ENCODE peak calls at places on chromosomes 5 and 9, in ten cellular contexts. One of them, this sample, is unnamed. For H3K27me3, the result is how much of the 10 kb centered on the place peaks cover.

GRCh38 chr5:169307648-169308047 is 6.7 kb upstream of the SLIT3 start:
- DNase-seq in heart left ventricle: no peak
- DNase-seq in psoas muscle: no peak
- DNase-seq in BE2C: no peak
- DNase-seq in heart right ventricle: no peak
- DNase-seq in right atrium auricular region: no peak
- DNase-seq in bronchial epithelial cell: peak
- DNase-seq in brain microvascular endothelial cell: no peak
- DNase-seq in IMR-90: no peak
- DNase-seq in Panc1: no peak
- DNase-seq in this sample: no peak

GRCh38 chr9:136808075-136808780 is 480 bp downstream of the RABL6 start:
- DNase-seq in heart left ventricle: peak
- DNase-seq in right atrium auricular region: no peak
- DNase-seq in BE2C: peak
- DNase-seq in psoas muscle: peak
- DNase-seq in heart right ventricle: no peak
- DNase-seq in brain microvascular endothelial cell: no peak
- DNase-seq in Panc1: no peak
- DNase-seq in IMR-90: no peak
- DNase-seq in bronchial epithelial cell: no peak
- DNase-seq in this sample: no peak

GRCh38 chr9:110148384-110148783 is 59.6 kb downstream of the C9orf152 start:
- DNase-seq in BE2C: no peak
- DNase-seq in right atrium auricular region: no peak
- DNase-seq in psoas muscle: no peak
- DNase-seq in IMR-90: peak
- DNase-seq in bronchial epithelial cell: no peak
- DNase-seq in heart left ventricle: no peak
- DNase-seq in brain microvascular endothelial cell: no peak
- DNase-seq in Panc1: no peak
- DNase-seq in heart right ventricle: no peak
- DNase-seq in this sample: no peak

GRCh38 chr5:137072376-137073174 is 426.6 kb downstream of the SPOCK1 start:
- DNase-seq in Panc1: no peak
- DNase-seq in brain microvascular endothelial cell: no peak
- DNase-seq in right atrium auricular region: peak
- DNase-seq in IMR-90: no peak
- DNase-seq in heart left ventricle: no peak
- DNase-seq in psoas muscle: no peak
- DNase-seq in BE2C: no peak
- DNase-seq in heart right ventricle: no peak
- DNase-seq in bronchial epithelial cell: peak
- DNase-seq in this sample: no peak

GRCh38 chr9:105912868-105913516 is 218.7 kb downstream of the TMEM38B start:
- DNase-seq in right atrium auricular region: no peak
- DNase-seq in IMR-90: no peak
- DNase-seq in brain microvascular endothelial cell: no peak
- DNase-seq in psoas muscle: peak
- DNase-seq in bronchial epithelial cell: peak
- DNase-seq in BE2C: no peak
- DNase-seq in heart left ventricle: no peak
- DNase-seq in Panc1: peak
- DNase-seq in heart right ventricle: no peak
- DNase-seq in this sample: no peak

GRCh38 chr5:83636141-83636540 is 84.5 kb downstream of the HAPLN1 start:
- DNase-seq in right atrium auricular region: no peak
- DNase-seq in IMR-90: peak
- DNase-seq in Panc1: no peak
- DNase-seq in bronchial epithelial cell: no peak
- DNase-seq in heart right ventricle: no peak
- DNase-seq in BE2C: no peak
- DNase-seq in psoas muscle: no peak
- DNase-seq in heart left ventricle: no peak
- DNase-seq in brain microvascular endothelial cell: peak
- DNase-seq in this sample: no peak

GRCh38 chr5:134477462-134478245 is 47.8 kb upstream of the JADE2 start:
- DNase-seq in brain microvascular endothelial cell: peak
- DNase-seq in BE2C: no peak
- DNase-seq in psoas muscle: no peak
- DNase-seq in IMR-90: no peak
- DNase-seq in right atrium auricular region: no peak
- DNase-seq in heart right ventricle: no peak
- DNase-seq in Panc1: no peak
- DNase-seq in heart left ventricle: no peak
- DNase-seq in bronchial epithelial cell: no peak
- DNase-seq in this sample: no peak

GRCh38 chr5:124806026-124806856 is 59.8 kb upstream of the ZNF608 start:
- DNase-seq in brain microvascular endothelial cell: peak
- DNase-seq in bronchial epithelial cell: peak
- DNase-seq in heart right ventricle: peak
- DNase-seq in right atrium auricular region: peak
- DNase-seq in psoas muscle: peak
- DNase-seq in BE2C: peak
- DNase-seq in IMR-90: peak
- DNase-seq in heart left ventricle: peak
- DNase-seq in Panc1: no peak
- DNase-seq in this sample: no peak

GRCh38 chr5:74993743-74994142 is 58.6 kb downstream of the GCNT4 start:
- DNase-seq in bronchial epithelial cell: no peak
- DNase-seq in heart right ventricle: no peak
- DNase-seq in Panc1: no peak
- DNase-seq in brain microvascular endothelial cell: no peak
- DNase-seq in right atrium auricular region: no peak
- DNase-seq in psoas muscle: no peak
- DNase-seq in IMR-90: peak
- DNase-seq in heart left ventricle: no peak
- DNase-seq in BE2C: no peak
- DNase-seq in this sample: no peak

GRCh38 chr5:90406466-90406865 is 3.1 kb downstream of the CETN3 start:
- DNase-seq in right atrium auricular region: no peak
- DNase-seq in Panc1: no peak
- DNase-seq in IMR-90: peak
- DNase-seq in heart left ventricle: no peak
- DNase-seq in bronchial epithelial cell: peak
- DNase-seq in BE2C: no peak
- DNase-seq in brain microvascular endothelial cell: no peak
- DNase-seq in heart right ventricle: no peak
- DNase-seq in psoas muscle: no peak
- DNase-seq in this sample: no peak

GRCh38 chr5:112240011-112240410 is 179.1 kb downstream of the EPB41L4A start:
- DNase-seq in brain microvascular endothelial cell: no peak
- DNase-seq in psoas muscle: no peak
- DNase-seq in bronchial epithelial cell: no peak
- DNase-seq in IMR-90: peak
- DNase-seq in BE2C: no peak
- DNase-seq in heart left ventricle: no peak
- DNase-seq in right atrium auricular region: no peak
- DNase-seq in heart right ventricle: no peak
- DNase-seq in Panc1: no peak
- DNase-seq in this sample: no peak

GRCh38 chr5:14212838-14213237 is 69.7 kb downstream of the TRIO start:
- DNase-seq in IMR-90: no peak
- DNase-seq in right atrium auricular region: no peak
- DNase-seq in heart left ventricle: no peak
- DNase-seq in heart right ventricle: no peak
- DNase-seq in brain microvascular endothelial cell: no peak
- DNase-seq in bronchial epithelial cell: no peak
- DNase-seq in BE2C: no peak
- DNase-seq in Panc1: no peak
- DNase-seq in psoas muscle: no peak
- DNase-seq in this sample: no peak
- TF ChIP-seq CTCF in IMR-90: no peak
- TF ChIP-seq CTCF in right atrium auricular region: no peak
- TF ChIP-seq CTCF in heart left ventricle: no peak
- TF ChIP-seq CTCF in heart right ventricle: no peak
- TF ChIP-seq CTCF in brain microvascular endothelial cell: no peak
- TF ChIP-seq CTCF in bronchial epithelial cell: no peak
- TF ChIP-seq CTCF in BE2C: no peak
- TF ChIP-seq CTCF in Panc1: no peak
- TF ChIP-seq CTCF in psoas muscle: no peak
- TF ChIP-seq CTCF in this sample: no peak

GRCh38 chr5:149143470-149143869 is 2.2 kb downstream of the ABLIM3 start:
- DNase-seq in IMR-90: peak
- DNase-seq in heart left ventricle: no peak
- DNase-seq in right atrium auricular region: no peak
- DNase-seq in heart right ventricle: no peak
- DNase-seq in brain microvascular endothelial cell: peak
- DNase-seq in bronchial epithelial cell: peak
- DNase-seq in BE2C: no peak
- DNase-seq in Panc1: no peak
- DNase-seq in psoas muscle: no peak
- DNase-seq in this sample: peak
- H3K4me3 ChIP-seq in IMR-90: peak
- H3K4me3 ChIP-seq in heart left ventricle: peak
- H3K4me3 ChIP-seq in right atrium auricular region: peak
- H3K4me3 ChIP-seq in heart right ventricle: peak
- H3K4me3 ChIP-seq in brain microvascular endothelial cell: peak
- H3K4me3 ChIP-seq in bronchial epithelial cell: no peak
- H3K4me3 ChIP-seq in BE2C: no peak
- H3K4me3 ChIP-seq in Panc1: peak
- H3K4me3 ChIP-seq in psoas muscle: peak
- H3K4me3 ChIP-seq in this sample: no peak

GRCh38 chr5:3157214-3157613 is 405.7 kb upstream of the IRX2 start:
- DNase-seq in psoas muscle: no peak
- DNase-seq in heart left ventricle: no peak
- DNase-seq in BE2C: no peak
- DNase-seq in brain microvascular endothelial cell: no peak
- DNase-seq in heart right ventricle: no peak
- DNase-seq in IMR-90: no peak
- DNase-seq in Panc1: no peak
- DNase-seq in right atrium auricular region: no peak
- DNase-seq in bronchial epithelial cell: no peak
- DNase-seq in this sample: no peak
- H3K27me3 ChIP-seq in psoas muscle: under half
- H3K27me3 ChIP-seq in heart left ventricle: under half
- H3K27me3 ChIP-seq in BE2C: under half
- H3K27me3 ChIP-seq in brain microvascular endothelial cell: under half
- H3K27me3 ChIP-seq in heart right ventricle: under half
- H3K27me3 ChIP-seq in IMR-90: under half
- H3K27me3 ChIP-seq in Panc1: under half
- H3K27me3 ChIP-seq in right atrium auricular region: under half
- H3K27me3 ChIP-seq in bronchial epithelial cell: under half
- H3K27me3 ChIP-seq in this sample: under half

DNA sequence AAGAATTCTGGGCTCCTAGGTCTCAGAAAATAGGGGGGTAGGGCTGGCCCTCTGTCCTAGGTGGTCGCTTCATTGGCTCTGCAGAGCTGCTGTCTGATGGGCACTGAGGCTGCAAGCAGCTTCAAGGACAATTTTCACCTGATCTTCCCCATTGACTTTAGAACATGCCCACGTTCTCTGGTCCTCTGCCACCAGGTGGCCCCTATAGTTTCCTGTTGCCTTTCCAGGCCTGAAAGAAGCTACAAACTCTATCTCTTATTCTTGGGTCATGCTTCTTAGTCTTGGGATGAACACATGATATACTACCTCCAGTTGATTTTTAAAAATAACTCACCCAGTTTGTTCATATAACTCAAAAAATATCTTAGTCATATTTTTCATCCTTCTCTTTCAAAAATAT is 26.3 kb downstream of the SPZ1 start:
- DNase-seq in brain microvascular endothelial cell: no peak
- DNase-seq in right atrium auricular region: no peak
- DNase-seq in heart left ventricle: no peak
- DNase-seq in heart right ventricle: no peak
- DNase-seq in IMR-90: no peak
- DNase-seq in BE2C: peak
- DNase-seq in psoas muscle: no peak
- DNase-seq in Panc1: peak
- DNase-seq in bronchial epithelial cell: peak
- DNase-seq in this sample: no peak
- TF ChIP-seq CTCF in brain microvascular endothelial cell: peak
- TF ChIP-seq CTCF in right atrium auricular region: no peak
- TF ChIP-seq CTCF in heart left ventricle: no peak
- TF ChIP-seq CTCF in heart right ventricle: no peak
- TF ChIP-seq CTCF in IMR-90: peak
- TF ChIP-seq CTCF in BE2C: peak
- TF ChIP-seq CTCF in psoas muscle: peak
- TF ChIP-seq CTCF in Panc1: peak
- TF ChIP-seq CTCF in bronchial epithelial cell: peak
- TF ChIP-seq CTCF in this sample: peak

DNA sequence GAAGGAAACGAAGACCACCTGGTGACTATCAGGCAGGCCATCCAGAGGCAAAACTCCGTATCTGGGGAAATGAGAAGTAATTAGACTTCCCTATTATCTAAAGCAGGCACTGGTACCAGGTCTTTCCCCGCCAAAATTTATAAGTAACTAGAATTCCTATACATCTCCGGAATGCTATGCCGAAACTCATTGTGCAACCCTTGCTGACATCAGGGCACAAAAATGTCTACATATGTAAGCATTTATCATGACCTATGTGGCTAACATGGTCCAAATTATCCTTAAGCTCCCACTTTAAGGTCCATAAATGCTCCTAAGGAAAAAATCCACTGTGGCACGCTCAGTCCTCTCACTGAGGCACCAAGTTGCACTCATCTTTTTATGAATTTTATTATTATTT is 17.8 kb downstream of the ACTL7B start:
- DNase-seq in BE2C: no peak
- DNase-seq in bronchial epithelial cell: peak
- DNase-seq in psoas muscle: no peak
- DNase-seq in brain microvascular endothelial cell: no peak
- DNase-seq in IMR-90: peak
- DNase-seq in right atrium auricular region: no peak
- DNase-seq in Panc1: no peak
- DNase-seq in heart left ventricle: no peak
- DNase-seq in heart right ventricle: no peak
- DNase-seq in this sample: no peak
- H3K4me3 ChIP-seq in BE2C: no peak
- H3K4me3 ChIP-seq in bronchial epithelial cell: no peak
- H3K4me3 ChIP-seq in psoas muscle: no peak
- H3K4me3 ChIP-seq in brain microvascular endothelial cell: no peak
- H3K4me3 ChIP-seq in IMR-90: no peak
- H3K4me3 ChIP-seq in right atrium auricular region: no peak
- H3K4me3 ChIP-seq in Panc1: no peak
- H3K4me3 ChIP-seq in heart left ventricle: no peak
- H3K4me3 ChIP-seq in heart right ventricle: no peak
- H3K4me3 ChIP-seq in this sample: no peak